ENCODE peak calls at places on chromosome 6, in six cellular contexts. Q is LHCN-M2; G is activated naive CD4-positive, alpha-beta T cell treated with anti-CD3 and anti-CD28 coated beads, Interleukin-2, amount 50 U/mL, for 16 hours; S is mesendoderm; C is activated T-cell treated with anti-CD3 and anti-CD28 coated beads for 4 hours; D is progenitor cell of endocrine pancreas. X is an unnamed sample.

GRCh38 chr6:134446901-134447300 is 129.0 kb upstream of the SGK1 start:
- DNase-seq in Q (no peak), G (no peak), S (no peak), C (no peak), D (no peak), X (no peak)

GRCh38 chr6:136566007-136566487 is 15.8 kb upstream of the MAP7 start:
- DNase-seq in Q (no peak), G (no peak), S (no peak), C (no peak), D (no peak), X (no peak)

GRCh38 chr6:14382381-14383236 is 265.0 kb downstream of the CD83 start:
- DNase-seq in Q (no peak), G (no peak), S (no peak), C (no peak), D (no peak), X (peak; percentile 51)

GRCh38 chr6:64254558-64254957 is 619.0 kb downstream of the PHF3 start:
- DNase-seq in Q (no peak), G (no peak), S (no peak), C (no peak), D (no peak), X (no peak)

GRCh38 chr6:40933864-40934263 is 105.2 kb downstream of the UNC5CL start:
- DNase-seq in Q (no peak), G (no peak), S (no peak), C (no peak), D (no peak), X (no peak)

GRCh38 chr6:145860562-145860961 is 46.0 kb upstream of the FBXO30 start:
- DNase-seq in Q (no peak), G (no peak), S (no peak), C (no peak), D (no peak), X (no peak)

GRCh38 chr6:36329798-36330291 is 6.8 kb downstream of the BNIP5 start:
- DNase-seq in Q (no peak), G (no peak), S (peak; percentile 66), C (no peak), D (no peak), X (peak; percentile 54)

GRCh38 chr6:71388068-71388744 is 99.6 kb downstream of the OGFRL1 start:
- DNase-seq in Q (no peak), G (no peak), S (no peak), C (no peak), D (no peak), X (no peak)

GRCh38 chr6:30518505-30518850 is 29.2 kb downstream of the HLA-E start:
- DNase-seq in Q (no peak), G (peak; percentile 42), S (no peak), C (no peak), D (no peak), X (no peak)

GRCh38 chr6:73064261-73064660 is 161.0 kb downstream of the KHDC1L start:
- DNase-seq in Q (no peak), G (no peak), S (no peak), C (no peak), D (no peak), X (no peak)

GRCh38 chr6:129981598-129981997 is 36.8 kb upstream of the L3MBTL3 start:
- DNase-seq in Q (peak; percentile 16), G (no peak), S (no peak), C (no peak), D (no peak), X (no peak)

GRCh38 chr6:106586815-106587214 is 42.5 kb downstream of the RTN4IP1 start:
- DNase-seq in Q (peak; percentile 59), G (no peak), S (no peak), C (no peak), D (no peak), X (no peak)

GRCh38 chr6:15615837-15616236 is 47.0 kb downstream of the DTNBP1 start:
- DNase-seq in Q (peak; percentile 6), G (no peak), S (peak; percentile 11), C (no peak), D (no peak), X (no peak)

GRCh38 chr6:49915035-49915434 is 48.7 kb upstream of the CRISP1 start:
- DNase-seq in Q (no peak), G (no peak), S (peak; percentile 81), C (no peak), D (no peak), X (peak; percentile 33)